ENCODE peak calls at places on chromosome 2, in ten cellular contexts. O is H7; P is esophagus muscularis mucosa; J is C1 segment of cervical spinal cord; K is T1000; Q is AG04450; N is nephron progenitor cell; U is GM04503; T is fibroblast of mammary gland; B is stimulated activated CD4-positive, alpha-beta T cell treated with anti-CD3 and anti-CD28 coated beads, Interleukin-1b, Interleukin-23, amount 100 ng/mL, for 48 hours. M is an unnamed sample.

GRCh38 chr2:16907645-16908282 is 242.1 kb upstream of the CYRIA start:
- DNase-seq in O (no peak), P (no peak), J (no peak), K (no peak), Q (no peak), N (no peak), U (no peak), T (no peak), B (no peak), M (no peak)

GRCh38 chr2:212520340-212520739 is 18.3 kb downstream of the ERBB4 start:
- DNase-seq in O (peak; percentile 4), P (no peak), J (no peak), K (no peak), Q (no peak), N (no peak), U (no peak), T (peak; percentile 19), B (no peak), M (no peak)

GRCh38 chr2:160576054-160576499 is 82.5 kb upstream of the RBMS1 start:
- DNase-seq in O (no peak), P (no peak), J (no peak), K (no peak), Q (no peak), N (no peak), U (no peak), T (peak; percentile 65), B (no peak), M (no peak)

GRCh38 chr2:209323738-209324137 is 100.1 kb upstream of the MAP2 start:
- DNase-seq in O (no peak), P (no peak), J (no peak), K (no peak), Q (no peak), N (no peak), U (no peak), T (no peak), B (no peak), M (no peak)

GRCh38 chr2:239971115-239971514 is 54.0 kb downstream of the NDUFA10 start:
- DNase-seq in O (no peak), P (no peak), J (no peak), K (no peak), Q (no peak), N (no peak), U (no peak), T (no peak), B (no peak), M (peak; percentile 8)

GRCh38 chr2:45242161-45242741 is 233.0 kb upstream of the SIX2 start:
- DNase-seq in O (no peak), P (no peak), J (no peak), K (no peak), Q (no peak), N (no peak), U (no peak), T (peak; percentile 49), B (no peak), M (no peak)

GRCh38 chr2:202376460-202377307 is 557 bp downstream of the BMPR2 start:
- DNase-seq in O (peak; percentile 77), P (no peak), J (peak; percentile 63), K (no peak), Q (no peak), N (peak; percentile 50), U (no peak), T (peak; percentile 44), B (peak; percentile 30), M (no peak)

GRCh38 chr2:127454595-127455565 is 36.7 kb downstream of the PROC start:
- DNase-seq in O (no peak), P (no peak), J (no peak), K (no peak), Q (no peak), N (no peak), U (no peak), T (no peak), B (no peak), M (no peak)

GRCh38 chr2:190781604-190782198 is 98.9 kb upstream of the GLS start:
- DNase-seq in O (peak; percentile 82), P (no peak), J (no peak), K (peak; percentile 29), Q (peak; percentile 47), N (peak; percentile 62), U (no peak), T (peak; percentile 76), B (peak; percentile 53), M (no peak)

GRCh38 chr2:234409590-234409989 is 87.3 kb downstream of the ARL4C start:
- DNase-seq in O (no peak), P (no peak), J (no peak), K (no peak), Q (no peak), N (no peak), U (no peak), T (no peak), B (no peak), M (no peak)

GRCh38 chr2:109105113-109105512 is 23.9 kb upstream of the SH3RF3 start:
- DNase-seq in O (no peak), P (no peak), J (no peak), K (no peak), Q (no peak), N (no peak), U (no peak), T (no peak), B (no peak), M (no peak)

GRCh38 chr2:191265311-191266170 is 20.3 kb downstream of the MYO1B start:
- DNase-seq in O (no peak), P (no peak), J (no peak), K (no peak), Q (no peak), N (no peak), U (peak; percentile 62), T (peak; percentile 74), B (no peak), M (no peak)

GRCh38 chr2:165778653-165779451 is 15.2 kb downstream of the GALNT3 start:
- DNase-seq in O (no peak), P (no peak), J (no peak), K (no peak), Q (no peak), N (no peak), U (no peak), T (peak; percentile 21), B (no peak), M (no peak)

GRCh38 chr2:123513351-123513750 is 511.7 kb upstream of the CNTNAP5 start:
- DNase-seq in O (no peak), P (no peak), J (no peak), K (peak; percentile 39), Q (no peak), N (no peak), U (no peak), T (peak; percentile 80), B (no peak), M (peak; percentile 57)

GRCh38 chr2:221211653-221212052 is 360.5 kb downstream of the EPHA4 start:
- DNase-seq in O (no peak), P (no peak), J (no peak), K (no peak), Q (no peak), N (no peak), U (no peak), T (no peak), B (no peak), M (no peak)

GRCh38 chr2:239143858-239144712 is 256.7 kb downstream of the HDAC4 start:
- DNase-seq in O (peak; percentile 92), P (no peak), J (no peak), K (no peak), Q (peak; percentile 21), N (peak; percentile 54), U (no peak), T (peak; percentile 61), B (peak; percentile 16), M (peak; percentile 67)

GRCh38 chr2:65436169-65436824 is 3.9 kb upstream of the SPRED2 start:
- DNase-seq in O (peak; percentile 84), P (peak; percentile 98), J (peak; percentile 80), K (peak; percentile 84), Q (peak; percentile 94), N (peak; percentile 65), U (peak; percentile 87), T (peak; percentile 94), B (no peak), M (peak; percentile 88)

GRCh38 chr2:195659114-195659513 is 2.1 kb downstream of the SLC39A10 start:
- DNase-seq in O (no peak), P (no peak), J (no peak), K (no peak), Q (no peak), N (no peak), U (no peak), T (peak; percentile 10), B (no peak), M (no peak)

GRCh38 chr2:185978634-185979405 is 240.2 kb downstream of the FSIP2 start:
- DNase-seq in O (no peak), P (no peak), J (no peak), K (no peak), Q (no peak), N (no peak), U (peak; percentile 44), T (peak; percentile 86), B (no peak), M (no peak)

GRCh38 chr2:182951948-182952663 is 85.7 kb upstream of the FRZB start:
- DNase-seq in O (no peak), P (no peak), J (no peak), K (no peak), Q (no peak), N (no peak), U (no peak), T (no peak), B (no peak), M (no peak)

GRCh38 chr2:197052371-197052770 is 125.9 kb upstream of the PGAP1 start:
- DNase-seq in O (no peak), P (no peak), J (no peak), K (no peak), Q (no peak), N (no peak), U (no peak), T (peak; percentile 8), B (no peak), M (no peak)

GRCh38 chr2:172340394-172340793 is 87.0 kb upstream of the ITGA6 start:
- DNase-seq in O (no peak), P (no peak), J (no peak), K (no peak), Q (no peak), N (no peak), U (no peak), T (no peak), B (no peak), M (no peak)

GRCh38 chr2:173187911-173188788 is 112.5 kb downstream of the MAP3K20 start:
- DNase-seq in O (no peak), P (no peak), J (no peak), K (no peak), Q (no peak), N (no peak), U (no peak), T (peak; percentile 70), B (no peak), M (no peak)

GRCh38 chr2:202109737-202110184 is 36.7 kb downstream of the KIAA2012 start:
- DNase-seq in O (no peak), P (no peak), J (no peak), K (peak; percentile 31), Q (no peak), N (no peak), U (peak; percentile 29), T (peak; percentile 88), B (no peak), M (peak; percentile 61)

GRCh38 chr2:43070039-43070438 is 156.4 kb downstream of the ZFP36L2 start:
- DNase-seq in O (no peak), P (no peak), J (no peak), K (no peak), Q (no peak), N (no peak), U (no peak), T (no peak), B (no peak), M (no peak)

GRCh38 chr2:212770240-212770639 is 231.6 kb upstream of the ERBB4 start:
- DNase-seq in O (no peak), P (no peak), J (no peak), K (no peak), Q (no peak), N (peak; percentile 2), U (no peak), T (peak; percentile 7), B (no peak), M (no peak)

GRCh38 chr2:96556441-96557330 is 20.1 kb downstream of the ARID5A start:
- DNase-seq in O (no peak), P (no peak), J (no peak), K (peak; percentile 72), Q (no peak), N (no peak), U (no peak), T (peak; percentile 96), B (peak; percentile 89), M (peak; percentile 97)

GRCh38 chr2:10139536-10139935 is 17.0 kb downstream of the RRM2 start:
- DNase-seq in O (no peak), P (no peak), J (no peak), K (no peak), Q (no peak), N (no peak), U (no peak), T (no peak), B (no peak), M (no peak)

M was measured in islet precursor cell.